ENCODE peak calls at places on chromosomes 1 and 21, in eight cellular contexts. One of them, this sample, is unnamed.

GRCh38 chr1:9413143-9413876 is 120.6 kb downstream of the SPSB1 start:
- DNase-seq in pulmonary artery endothelial cell: no peak
- DNase-seq in NCI-H774: no peak
- DNase-seq in occipital lobe: no peak
- DNase-seq in NCI-H345: no peak
- DNase-seq in stimulated activated naive CD4-positive, alpha-beta T cell treated with Interleukin-2 at 50 U/mL for 16 hours: peak; percentile 79
- DNase-seq in amniotic stem cell: peak; percentile 60
- DNase-seq in CD4-positive, CD25-positive, alpha-beta regulatory T cell: peak; percentile 86
- DNase-seq in this sample: peak; percentile 37

GRCh38 chr1:76547916-76548315 is 319.4 kb upstream of the ST6GALNAC5 start:
- DNase-seq in CD4-positive, CD25-positive, alpha-beta regulatory T cell: peak; percentile 1
- DNase-seq in pulmonary artery endothelial cell: no peak
- DNase-seq in NCI-H774: no peak
- DNase-seq in occipital lobe: no peak
- DNase-seq in stimulated activated naive CD4-positive, alpha-beta T cell treated with Interleukin-2 at 50 U/mL for 16 hours: no peak
- DNase-seq in amniotic stem cell: no peak
- DNase-seq in NCI-H345: no peak
- DNase-seq in this sample: no peak

GRCh38 chr1:188700116-188700515 is 1777.5 kb downstream of the BRINP3 start:
- DNase-seq in pulmonary artery endothelial cell: no peak
- DNase-seq in occipital lobe: no peak
- DNase-seq in stimulated activated naive CD4-positive, alpha-beta T cell treated with Interleukin-2 at 50 U/mL for 16 hours: no peak
- DNase-seq in NCI-H774: no peak
- DNase-seq in NCI-H345: no peak
- DNase-seq in CD4-positive, CD25-positive, alpha-beta regulatory T cell: no peak
- DNase-seq in amniotic stem cell: no peak
- DNase-seq in this sample: no peak

GRCh38 chr1:21495225-21495820 is 13.9 kb upstream of the ALPL start:
- DNase-seq in pulmonary artery endothelial cell: no peak
- DNase-seq in amniotic stem cell: no peak
- DNase-seq in NCI-H345: no peak
- DNase-seq in occipital lobe: no peak
- DNase-seq in stimulated activated naive CD4-positive, alpha-beta T cell treated with Interleukin-2 at 50 U/mL for 16 hours: no peak
- DNase-seq in NCI-H774: no peak
- DNase-seq in CD4-positive, CD25-positive, alpha-beta regulatory T cell: no peak
- DNase-seq in this sample: no peak

GRCh38 chr21:38725196-38726157 is 80.3 kb upstream of the ETS2 start:
- DNase-seq in stimulated activated naive CD4-positive, alpha-beta T cell treated with Interleukin-2 at 50 U/mL for 16 hours: no peak
- DNase-seq in amniotic stem cell: no peak
- DNase-seq in occipital lobe: no peak
- DNase-seq in NCI-H774: no peak
- DNase-seq in pulmonary artery endothelial cell: no peak
- DNase-seq in NCI-H345: no peak
- DNase-seq in CD4-positive, CD25-positive, alpha-beta regulatory T cell: no peak
- DNase-seq in this sample: no peak

GRCh38 chr1:151720974-151721787 is at the start of gene RIIAD1:
- DNase-seq in amniotic stem cell: no peak
- DNase-seq in NCI-H774: peak; percentile 26
- DNase-seq in CD4-positive, CD25-positive, alpha-beta regulatory T cell: peak; percentile 57
- DNase-seq in occipital lobe: no peak
- DNase-seq in stimulated activated naive CD4-positive, alpha-beta T cell treated with Interleukin-2 at 50 U/mL for 16 hours: peak; percentile 35
- DNase-seq in NCI-H345: peak; percentile 56
- DNase-seq in pulmonary artery endothelial cell: no peak
- DNase-seq in this sample: peak; percentile 35

GRCh38 chr1:47675721-47676120 is 237.9 kb downstream of the FOXD2 start:
- DNase-seq in NCI-H774: no peak
- DNase-seq in CD4-positive, CD25-positive, alpha-beta regulatory T cell: no peak
- DNase-seq in pulmonary artery endothelial cell: no peak
- DNase-seq in occipital lobe: no peak
- DNase-seq in stimulated activated naive CD4-positive, alpha-beta T cell treated with Interleukin-2 at 50 U/mL for 16 hours: no peak
- DNase-seq in amniotic stem cell: no peak
- DNase-seq in NCI-H345: no peak
- DNase-seq in this sample: no peak

GRCh38 chr1:63772876-63773275 is 941 bp upstream of the ROR1 start:
- DNase-seq in pulmonary artery endothelial cell: no peak
- DNase-seq in NCI-H774: no peak
- DNase-seq in occipital lobe: no peak
- DNase-seq in stimulated activated naive CD4-positive, alpha-beta T cell treated with Interleukin-2 at 50 U/mL for 16 hours: no peak
- DNase-seq in CD4-positive, CD25-positive, alpha-beta regulatory T cell: peak; percentile 8
- DNase-seq in amniotic stem cell: no peak
- DNase-seq in NCI-H345: no peak
- DNase-seq in this sample: no peak

GRCh38 chr1:81833722-81834121 is 33.0 kb downstream of the ADGRL2 start:
- DNase-seq in pulmonary artery endothelial cell: no peak
- DNase-seq in occipital lobe: no peak
- DNase-seq in NCI-H774: no peak
- DNase-seq in CD4-positive, CD25-positive, alpha-beta regulatory T cell: no peak
- DNase-seq in amniotic stem cell: no peak
- DNase-seq in NCI-H345: no peak
- DNase-seq in stimulated activated naive CD4-positive, alpha-beta T cell treated with Interleukin-2 at 50 U/mL for 16 hours: no peak
- DNase-seq in this sample: no peak

GRCh38 chr1:27564264-27564579 is 39.7 kb downstream of the AHDC1 start:
- DNase-seq in amniotic stem cell: no peak
- DNase-seq in occipital lobe: no peak
- DNase-seq in pulmonary artery endothelial cell: no peak
- DNase-seq in NCI-H774: no peak
- DNase-seq in NCI-H345: no peak
- DNase-seq in CD4-positive, CD25-positive, alpha-beta regulatory T cell: no peak
- DNase-seq in stimulated activated naive CD4-positive, alpha-beta T cell treated with Interleukin-2 at 50 U/mL for 16 hours: no peak
- DNase-seq in this sample: no peak

GRCh38 chr1:203129501-203130231 is 2.1 kb downstream of the ADORA1 start:
- DNase-seq in stimulated activated naive CD4-positive, alpha-beta T cell treated with Interleukin-2 at 50 U/mL for 16 hours: no peak
- DNase-seq in NCI-H345: peak; percentile 23
- DNase-seq in CD4-positive, CD25-positive, alpha-beta regulatory T cell: no peak
- DNase-seq in NCI-H774: no peak
- DNase-seq in occipital lobe: peak; percentile 78
- DNase-seq in amniotic stem cell: no peak
- DNase-seq in pulmonary artery endothelial cell: no peak
- DNase-seq in this sample: peak; percentile 61

GRCh38 chr1:109980324-109981127 is 4.0 kb upstream of the AHCYL1 start:
- DNase-seq in pulmonary artery endothelial cell: no peak
- DNase-seq in NCI-H774: peak; percentile 16
- DNase-seq in NCI-H345: peak; percentile 22
- DNase-seq in stimulated activated naive CD4-positive, alpha-beta T cell treated with Interleukin-2 at 50 U/mL for 16 hours: no peak
- DNase-seq in CD4-positive, CD25-positive, alpha-beta regulatory T cell: peak; percentile 41
- DNase-seq in amniotic stem cell: no peak
- DNase-seq in occipital lobe: no peak
- DNase-seq in this sample: no peak

GRCh38 chr1:233016798-233017197 is 66.4 kb downstream of the NTPCR start:
- DNase-seq in NCI-H345: peak; percentile 54
- DNase-seq in pulmonary artery endothelial cell: no peak
- DNase-seq in occipital lobe: no peak
- DNase-seq in CD4-positive, CD25-positive, alpha-beta regulatory T cell: no peak
- DNase-seq in NCI-H774: no peak
- DNase-seq in stimulated activated naive CD4-positive, alpha-beta T cell treated with Interleukin-2 at 50 U/mL for 16 hours: no peak
- DNase-seq in amniotic stem cell: no peak
- DNase-seq in this sample: no peak

GRCh38 chr1:41365772-41366427 is 4.7 kb downstream of the FOXO6 start:
- DNase-seq in occipital lobe: no peak
- DNase-seq in stimulated activated naive CD4-positive, alpha-beta T cell treated with Interleukin-2 at 50 U/mL for 16 hours: no peak
- DNase-seq in pulmonary artery endothelial cell: no peak
- DNase-seq in CD4-positive, CD25-positive, alpha-beta regulatory T cell: no peak
- DNase-seq in NCI-H774: peak; percentile 65
- DNase-seq in NCI-H345: peak; percentile 81
- DNase-seq in amniotic stem cell: no peak
- DNase-seq in this sample: peak; percentile 79

GRCh38 chr21:45021428-45022347 is 52.7 kb upstream of the ADARB1 start:
- DNase-seq in stimulated activated naive CD4-positive, alpha-beta T cell treated with Interleukin-2 at 50 U/mL for 16 hours: no peak
- DNase-seq in amniotic stem cell: no peak
- DNase-seq in NCI-H774: no peak
- DNase-seq in pulmonary artery endothelial cell: no peak
- DNase-seq in occipital lobe: no peak
- DNase-seq in NCI-H345: no peak
- DNase-seq in CD4-positive, CD25-positive, alpha-beta regulatory T cell: no peak
- DNase-seq in this sample: no peak

GRCh38 chr1:87594736-87595383 is 266.2 kb downstream of the LMO4 start:
- DNase-seq in NCI-H774: no peak
- DNase-seq in CD4-positive, CD25-positive, alpha-beta regulatory T cell: no peak
- DNase-seq in occipital lobe: no peak
- DNase-seq in stimulated activated naive CD4-positive, alpha-beta T cell treated with Interleukin-2 at 50 U/mL for 16 hours: no peak
- DNase-seq in NCI-H345: no peak
- DNase-seq in amniotic stem cell: no peak
- DNase-seq in pulmonary artery endothelial cell: no peak
- DNase-seq in this sample: no peak

GRCh38 chr1:21661886-21662285 is 7.3 kb downstream of the RAP1GAP start:
- DNase-seq in stimulated activated naive CD4-positive, alpha-beta T cell treated with Interleukin-2 at 50 U/mL for 16 hours: no peak
- DNase-seq in CD4-positive, CD25-positive, alpha-beta regulatory T cell: no peak
- DNase-seq in amniotic stem cell: no peak
- DNase-seq in NCI-H345: no peak
- DNase-seq in pulmonary artery endothelial cell: no peak
- DNase-seq in occipital lobe: no peak
- DNase-seq in NCI-H774: no peak
- DNase-seq in this sample: no peak

GRCh38 chr21:43736224-43736883 is 17.4 kb downstream of the PDXK start:
- DNase-seq in CD4-positive, CD25-positive, alpha-beta regulatory T cell: no peak
- DNase-seq in occipital lobe: no peak
- DNase-seq in pulmonary artery endothelial cell: no peak
- DNase-seq in NCI-H345: no peak
- DNase-seq in NCI-H774: no peak
- DNase-seq in stimulated activated naive CD4-positive, alpha-beta T cell treated with Interleukin-2 at 50 U/mL for 16 hours: no peak
- DNase-seq in amniotic stem cell: no peak
- DNase-seq in this sample: no peak

GRCh38 chr1:197269053-197269452 is 1.0 kb downstream of the CRB1 start:
- DNase-seq in CD4-positive, CD25-positive, alpha-beta regulatory T cell: no peak
- DNase-seq in stimulated activated naive CD4-positive, alpha-beta T cell treated with Interleukin-2 at 50 U/mL for 16 hours: no peak
- DNase-seq in pulmonary artery endothelial cell: no peak
- DNase-seq in NCI-H774: peak; percentile 86
- DNase-seq in amniotic stem cell: no peak
- DNase-seq in occipital lobe: peak; percentile 52
- DNase-seq in NCI-H345: peak; percentile 77
- DNase-seq in this sample: no peak

GRCh38 chr21:16324630-16325029 is 594.8 kb downstream of the USP25 start:
- DNase-seq in amniotic stem cell: no peak
- DNase-seq in stimulated activated naive CD4-positive, alpha-beta T cell treated with Interleukin-2 at 50 U/mL for 16 hours: no peak
- DNase-seq in CD4-positive, CD25-positive, alpha-beta regulatory T cell: no peak
- DNase-seq in occipital lobe: no peak
- DNase-seq in pulmonary artery endothelial cell: no peak
- DNase-seq in NCI-H345: no peak
- DNase-seq in NCI-H774: no peak
- DNase-seq in this sample: no peak

GRCh38 chr21:45970674-45971486 is 10.7 kb upstream of the COL6A1 start:
- DNase-seq in NCI-H345: peak; percentile 39
- DNase-seq in occipital lobe: no peak
- DNase-seq in NCI-H774: no peak
- DNase-seq in amniotic stem cell: no peak
- DNase-seq in CD4-positive, CD25-positive, alpha-beta regulatory T cell: no peak
- DNase-seq in pulmonary artery endothelial cell: no peak
- DNase-seq in stimulated activated naive CD4-positive, alpha-beta T cell treated with Interleukin-2 at 50 U/mL for 16 hours: peak; percentile 24
- DNase-seq in this sample: peak; percentile 84

GRCh38 chr1:20634594-20635084 is 1.4 kb downstream of the PINK1 start:
- DNase-seq in amniotic stem cell: no peak
- DNase-seq in pulmonary artery endothelial cell: no peak
- DNase-seq in stimulated activated naive CD4-positive, alpha-beta T cell treated with Interleukin-2 at 50 U/mL for 16 hours: no peak
- DNase-seq in NCI-H345: peak; percentile 75
- DNase-seq in occipital lobe: peak; percentile 28
- DNase-seq in CD4-positive, CD25-positive, alpha-beta regulatory T cell: peak; percentile 53
- DNase-seq in NCI-H774: no peak
- DNase-seq in this sample: peak; percentile 75

GRCh38 chr1:44723496-44724407 is 7.2 kb downstream of the RNU5D-1 start:
- DNase-seq in pulmonary artery endothelial cell: no peak
- DNase-seq in amniotic stem cell: no peak
- DNase-seq in NCI-H345: no peak
- DNase-seq in CD4-positive, CD25-positive, alpha-beta regulatory T cell: peak; percentile 61
- DNase-seq in NCI-H774: no peak
- DNase-seq in occipital lobe: no peak
- DNase-seq in stimulated activated naive CD4-positive, alpha-beta T cell treated with Interleukin-2 at 50 U/mL for 16 hours: peak; percentile 25
- DNase-seq in this sample: no peak

GRCh38 chr1:116763787-116764465 is 9.7 kb downstream of the CD2 start:
- DNase-seq in stimulated activated naive CD4-positive, alpha-beta T cell treated with Interleukin-2 at 50 U/mL for 16 hours: peak; percentile 68
- DNase-seq in NCI-H774: peak; percentile 24
- DNase-seq in CD4-positive, CD25-positive, alpha-beta regulatory T cell: peak; percentile 61
- DNase-seq in NCI-H345: no peak
- DNase-seq in occipital lobe: no peak
- DNase-seq in pulmonary artery endothelial cell: no peak
- DNase-seq in amniotic stem cell: no peak
- DNase-seq in this sample: peak; percentile 64

GRCh38 chr1:230754831-230755230 is 7.6 kb downstream of the CAPN9 start:
- DNase-seq in stimulated activated naive CD4-positive, alpha-beta T cell treated with Interleukin-2 at 50 U/mL for 16 hours: no peak
- DNase-seq in occipital lobe: no peak
- DNase-seq in amniotic stem cell: no peak
- DNase-seq in pulmonary artery endothelial cell: no peak
- DNase-seq in NCI-H345: no peak
- DNase-seq in NCI-H774: no peak
- DNase-seq in CD4-positive, CD25-positive, alpha-beta regulatory T cell: no peak
- DNase-seq in this sample: peak; percentile 33

GRCh38 chr21:32322676-32323075 is 24.0 kb downstream of the MRAP start:
- DNase-seq in NCI-H774: no peak
- DNase-seq in stimulated activated naive CD4-positive, alpha-beta T cell treated with Interleukin-2 at 50 U/mL for 16 hours: no peak
- DNase-seq in amniotic stem cell: no peak
- DNase-seq in NCI-H345: no peak
- DNase-seq in occipital lobe: no peak
- DNase-seq in pulmonary artery endothelial cell: no peak
- DNase-seq in CD4-positive, CD25-positive, alpha-beta regulatory T cell: no peak
- DNase-seq in this sample: no peak